ENCODE peak calls at places on chromosomes 12 and 14, in five cellular contexts. E, N, V, M and H are unnamed samples. For H3K9me3, the result is how much of the 10 kb centered on the place peaks cover.

GRCh38 chr12:116818341-116818856 is 62.8 kb downstream of the HRK start:
- DNase-seq in E (peak), N (peak), V (no peak), M (no peak), H (no peak)

GRCh38 chr12:46445551-46446235 is 73.1 kb upstream of the SLC38A2 start:
- DNase-seq in E (no peak), N (no peak), V (no peak), M (no peak), H (no peak)

GRCh38 chr12:132305991-132306884 is 23.2 kb downstream of the GALNT9 start:
- DNase-seq in E (peak), N (no peak), V (no peak), M (no peak), H (no peak)

GRCh38 chr14:104768437-104769323 is 15.7 kb downstream of the SIVA1 start:
- DNase-seq in E (peak), N (peak), V (peak), M (peak), H (peak)

GRCh38 chr14:68349900-68350323 is 443.0 kb downstream of the ZFP36L1 start:
- DNase-seq in E (no peak), N (no peak), V (no peak), M (no peak), H (no peak)

GRCh38 chr14:72610831-72611200 is 283.1 kb downstream of the DPF3 start:
- DNase-seq in E (no peak), N (no peak), V (no peak), M (no peak), H (no peak)

GRCh38 chr12:19288603-19289244 is 150.6 kb upstream of the AEBP2 start:
- DNase-seq in E (no peak), N (peak), V (no peak), M (no peak), H (no peak)

GRCh38 chr14:92160619-92161018 is 38.9 kb downstream of the CPSF2 start:
- DNase-seq in E (no peak), N (no peak), V (no peak), M (no peak), H (no peak)

GRCh38 chr12:122421815-122422737 is at the start of gene CLIP1:
- DNase-seq in E (peak), N (peak), V (peak), M (no peak), H (peak)

GRCh38 chr14:94173471-94173884 is 644 bp upstream of the PPP4R4 start:
- DNase-seq in E (peak), N (no peak), V (no peak), M (no peak), H (no peak)

DNA sequence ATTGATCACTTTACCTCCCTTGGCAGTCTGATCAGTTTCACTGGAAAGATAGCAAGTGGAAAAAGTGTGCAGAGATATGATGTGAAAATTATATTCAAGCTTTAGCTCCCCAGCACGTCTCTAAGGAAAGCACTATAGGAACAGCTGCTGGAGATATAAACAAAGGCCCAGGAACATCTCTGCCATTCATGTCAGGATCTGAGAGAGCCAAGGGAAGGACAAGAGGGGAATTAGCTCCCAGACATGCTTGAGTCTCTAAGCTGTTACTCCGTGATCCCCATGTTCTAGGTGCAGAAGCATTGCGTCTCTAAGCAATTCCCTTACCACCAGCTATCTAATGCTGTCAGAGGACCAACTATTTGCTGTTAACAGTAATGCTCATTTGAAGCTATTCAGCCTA is 700.2 kb downstream of the DIO2 start:
- DNase-seq in E (no peak), N (no peak), V (no peak), M (no peak), H (no peak)
- H3K9me3 ChIP-seq in E (under half), N (under half), V (under half), M (under half), H (under half)

DNA sequence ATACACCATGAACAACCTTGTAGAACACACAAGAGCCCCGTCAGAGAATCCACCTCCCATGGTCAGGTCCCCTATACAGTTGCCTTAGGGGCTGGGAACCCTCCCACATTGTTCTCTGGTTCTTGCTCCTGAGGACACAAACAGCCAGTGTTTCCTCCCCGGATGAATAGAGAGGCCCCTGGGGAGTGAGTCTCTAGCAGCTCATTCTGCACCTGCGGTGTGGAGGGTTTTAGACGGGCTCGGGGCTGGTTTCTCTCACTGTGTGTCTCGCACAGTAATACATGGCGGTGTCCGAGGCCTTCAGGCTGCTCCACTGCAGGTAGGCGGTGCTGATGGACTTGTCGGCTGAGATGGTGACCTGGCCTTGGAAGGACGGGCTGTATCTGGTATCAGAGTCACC is 1052.1 kb downstream of the TMEM121 start:
- DNase-seq in E (peak), N (peak), V (no peak), M (no peak), H (no peak)
- H3K9me3 ChIP-seq in E (under half), N (under half), V (under half), M (under half), H (under half)

GRCh38 chr14:97106166-97106565 is 309.0 kb downstream of the VRK1 start:
- DNase-seq in E (no peak), N (no peak), V (no peak), M (peak), H (no peak)
- H3K9me3 ChIP-seq in E (under half), N (under half), V (under half), M (under half), H (under half)

GRCh38 chr12:96091833-96092232 is 56.4 kb upstream of the LTA4H start:
- DNase-seq in E (no peak), N (peak), V (no peak), M (no peak), H (no peak)
- H3K9me3 ChIP-seq in E (under half), N (under half), V (under half), M (under half), H (under half)

DNA sequence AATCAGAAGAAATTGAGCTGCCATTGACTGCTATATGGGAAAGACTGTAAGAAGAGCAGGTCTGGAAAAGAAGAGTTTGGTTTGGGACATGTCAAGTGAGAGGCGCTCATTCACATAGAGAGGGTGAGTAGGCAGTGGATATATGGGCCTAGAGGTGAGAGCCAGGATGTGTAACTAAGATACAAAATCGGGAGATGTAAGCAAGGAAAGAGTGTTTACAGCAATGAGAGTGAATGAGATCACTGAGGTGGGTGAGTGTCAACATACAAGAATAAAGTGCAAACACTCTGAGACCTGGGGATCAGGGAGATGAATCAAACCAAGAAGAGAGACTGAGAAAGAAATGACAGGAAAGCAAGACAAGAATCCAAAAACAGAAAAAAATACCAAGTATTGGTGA is 58.0 kb upstream of the RTRAF start:
- DNase-seq in E (no peak), N (no peak), V (no peak), M (no peak), H (no peak)
- H3K9me3 ChIP-seq in E (under half), N (under half), V (under half), M (under half), H (under half)

DNA sequence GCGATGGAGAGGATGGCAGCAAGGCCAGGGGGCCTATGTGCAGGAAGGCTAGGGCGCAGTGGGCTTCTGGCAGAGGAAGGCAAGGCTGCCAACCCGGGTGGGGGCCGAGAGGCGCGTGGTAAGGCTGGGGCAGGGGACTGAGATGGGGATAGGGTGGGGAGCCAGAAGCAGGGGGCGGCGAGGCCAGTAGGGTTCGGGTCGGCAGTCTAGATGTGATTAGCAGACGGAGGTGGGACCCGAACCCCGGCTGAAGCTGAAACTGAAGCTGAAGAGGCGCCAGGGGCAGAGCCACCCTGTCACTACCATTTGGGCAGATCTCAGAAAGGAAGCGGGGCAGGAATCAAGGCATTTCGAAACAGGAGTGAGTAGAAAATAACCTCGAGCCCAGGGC is 519 bp downstream of the TMED8 start:
- DNase-seq in E (peak), N (peak), V (no peak), M (no peak), H (no peak)
- H3K9me3 ChIP-seq in E (under half), N (under half), V (under half), M (under half), H (under half)

DNA sequence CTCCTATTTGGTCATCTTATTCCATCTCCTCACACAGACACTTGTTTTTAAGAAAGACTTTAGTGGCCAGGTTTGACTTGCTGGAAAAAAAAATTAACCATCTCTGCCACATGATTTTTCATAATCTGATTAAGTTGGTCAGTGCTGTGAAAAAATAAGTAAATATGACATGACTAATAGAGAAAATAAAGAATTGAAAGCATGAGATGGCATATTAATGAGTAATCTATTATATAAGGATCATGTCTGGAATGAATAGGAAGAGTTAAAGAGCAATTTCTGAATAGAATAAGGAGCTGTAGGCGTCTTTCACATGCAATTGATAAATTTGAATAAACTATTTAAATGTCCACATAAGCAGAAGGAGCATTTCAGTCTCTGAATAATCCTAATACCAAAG is 12.2 kb upstream of the SLCO1B1 start:
- DNase-seq in E (no peak), N (no peak), V (no peak), M (no peak), H (no peak)
- H3K9me3 ChIP-seq in E (under half), N (under half), V (under half), M (under half), H (under half)

GRCh38 chr14:83838221-83838620 is 1691.7 kb upstream of the FLRT2 start:
- DNase-seq in E (no peak), N (no peak), V (no peak), M (no peak), H (no peak)
- H3K9me3 ChIP-seq in E (under half), N (under half), V (under half), M (under half), H (under half)

DNA sequence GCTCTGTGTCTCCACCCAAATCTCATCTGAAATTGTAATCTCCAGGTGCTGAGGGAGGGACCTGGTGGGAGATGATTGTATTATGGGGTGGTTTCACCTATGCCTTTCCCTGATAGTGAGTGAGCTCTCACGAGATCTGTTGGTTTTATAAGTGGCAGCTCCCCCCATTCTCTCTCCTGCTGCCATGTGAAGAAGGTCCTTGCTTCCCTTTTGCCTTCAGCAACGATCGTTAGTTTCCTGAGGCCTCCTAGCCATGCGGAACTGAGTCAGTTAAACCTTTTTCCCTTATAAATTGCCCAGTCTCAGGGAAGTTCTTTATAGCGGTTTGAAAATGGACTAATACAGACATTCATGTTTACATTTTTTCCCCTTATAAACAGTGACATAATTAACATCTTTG is 36.1 kb downstream of the PELI2 start:
- DNase-seq in E (no peak), N (no peak), V (no peak), M (no peak), H (no peak)
- H3K9me3 ChIP-seq in E (under half), N (under half), V (under half), M (under half), H (under half)